ENCODE peak calls at places on chromosomes 5 and 9, in six cellular contexts. J is cardiac fibroblast, Q is HEK293T, E is cardiac muscle cell, T is fibroblast of the aortic adventitia, G is kidney epithelial cell. O is an unnamed sample.

GRCh38 chr5:123937230-123937629 is 425.3 kb downstream of the CSNK1G3 start:
- DNase-seq in J (peak; percentile 77), Q (peak; percentile 46), E (peak; percentile 73), T (peak; percentile 73), G (no peak), O (peak; percentile 22)

GRCh38 chr5:69202497-69202896 is 13.1 kb downstream of the CENPH start:
- DNase-seq in J (no peak), Q (no peak), E (no peak), T (no peak), G (no peak), O (no peak)

GRCh38 chr9:111106202-111106601 is 67.9 kb upstream of the LPAR1 start:
- DNase-seq in J (no peak), Q (no peak), E (no peak), T (no peak), G (no peak), O (no peak)

GRCh38 chr5:178416919-178417318 is 173.3 kb downstream of the COL23A1 start:
- DNase-seq in J (peak; percentile 15), Q (no peak), E (peak; percentile 53), T (no peak), G (peak; percentile 25), O (no peak)

GRCh38 chr5:157196045-157196444 is 15.4 kb downstream of the ITK start:
- DNase-seq in J (no peak), Q (no peak), E (no peak), T (no peak), G (no peak), O (no peak)

GRCh38 chr5:96663608-96664007 is 1.4 kb downstream of the CAST start:
- DNase-seq in J (no peak), Q (no peak), E (no peak), T (no peak), G (no peak), O (no peak)

GRCh38 chr5:76204191-76204590 is 121.0 kb downstream of the SV2C start:
- DNase-seq in J (no peak), Q (no peak), E (no peak), T (no peak), G (no peak), O (no peak)

GRCh38 chr5:150155258-150156032 is at the start of gene PDGFRB:
- DNase-seq in J (peak; percentile 98), Q (no peak), E (peak; percentile 97), T (peak; percentile 97), G (no peak), O (no peak)

GRCh38 chr5:146675700-146676099 is 159.7 kb upstream of the GPR151 start:
- DNase-seq in J (no peak), Q (no peak), E (no peak), T (no peak), G (no peak), O (no peak)

GRCh38 chr5:138829341-138829740 is 45.8 kb downstream of the LRRTM2 start:
- DNase-seq in J (peak; percentile 52), Q (no peak), E (peak; percentile 67), T (peak; percentile 26), G (no peak), O (no peak)